ENCODE peak calls at places on chromosomes 16 and 17, in six cellular contexts. T, I, H, M, L and C are unnamed samples.

GRCh38 chr16:73771196-73771595 is 525.4 kb upstream of the PSMD7 start:
- DNase-seq in T (no peak), I (no peak), M (no peak), H (no peak), L (no peak), C (no peak)

GRCh38 chr17:40486513-40487370 is 14.7 kb downstream of the TNS4 start:
- DNase-seq in M (no peak), I (no peak), T (no peak), H (no peak), L (no peak), C (no peak)

GRCh38 chr17:65730711-65731169 is 169.3 kb upstream of the AXIN2 start:
- DNase-seq in H (no peak), L (no peak), M (peak; percentile 17), I (no peak), T (no peak), C (no peak)

GRCh38 chr16:12628526-12628925 is 175.2 kb downstream of the CPPED1 start:
- DNase-seq in L (no peak), M (no peak), I (no peak), H (no peak), T (no peak), C (peak; percentile 31)

GRCh38 chr17:28684963-28685362 is 23.0 kb downstream of the SUPT6H start:
- DNase-seq in T (no peak), L (peak; percentile 75), M (no peak), I (peak; percentile 76), H (no peak), C (no peak)

GRCh38 chr16:84673203-84673535 is 24.9 kb downstream of the KLHL36 start:
- DNase-seq in I (no peak), H (no peak), L (no peak), M (no peak), T (no peak), C (no peak)

GRCh38 chr17:21061971-21062526 is 19.2 kb upstream of the USP22 start:
- DNase-seq in H (no peak), L (no peak), T (no peak), I (no peak), M (no peak), C (no peak)

GRCh38 chr16:55846598-55847346 is 13.9 kb upstream of the CES1 start:
- DNase-seq in L (no peak), H (no peak), I (no peak), T (no peak), M (no peak), C (no peak)

GRCh38 chr16:30948087-30948955 is 547 bp upstream of the ORAI3 start:
- DNase-seq in L (peak; percentile 0), H (no peak), T (peak; percentile 80), I (peak; percentile 99), M (peak; percentile 84), C (peak; percentile 97)

GRCh38 chr16:31525113-31525512 is 2.6 kb upstream of the AHSP start:
- DNase-seq in I (no peak), M (no peak), T (no peak), H (no peak), L (no peak), C (no peak)

GRCh38 chr16:19522369-19523159 is 666 bp upstream of the GDE1 start:
- DNase-seq in T (no peak), I (no peak), L (peak; percentile 33), H (no peak), M (no peak), C (no peak)

GRCh38 chr17:6668727-6669425 is 17.3 kb downstream of the C17orf100 start:
- DNase-seq in T (no peak), M (no peak), L (no peak), I (no peak), H (no peak), C (no peak)

GRCh38 chr17:50495918-50496317 is 12.3 kb upstream of the MYCBPAP start:
- DNase-seq in L (no peak), H (no peak), T (no peak), I (no peak), M (no peak), C (no peak)